ENCODE peak calls at places on chromosomes 11 and 22, in nine cellular contexts. G is fibroblast of pulmonary artery; H is DND-41; Y is T-cell; L is kidney; D is activated gamma-delta T cell; Z is activated CD4-positive, alpha-beta T cell treated with anti-CD3 and anti-CD28 coated beads, Interleukin-2, amount 50 U/mL, for 1 hour; M is amygdala; F is skeletal muscle cell. Q is an unnamed sample.

GRCh38 chr11:40425168-40425567 is 1034.3 kb downstream of the LRRC4C start:
- DNase-seq in Z (no peak), D (no peak), G (no peak), M (no peak), Y (no peak), H (no peak), L (no peak), F (no peak), Q (no peak)

GRCh38 chr22:38824587-38824986 is 19.2 kb downstream of the NPTXR start:
- DNase-seq in F (peak), G (peak), H (peak), Z (peak), M (no peak), D (no peak), Y (peak), L (peak), Q (peak)

GRCh38 chr11:73176145-73176891 is 34.2 kb upstream of the FCHSD2 start:
- DNase-seq in F (no peak), M (no peak), G (no peak), Z (no peak), D (no peak), Y (no peak), L (no peak), H (no peak), Q (no peak)

GRCh38 chr11:115151010-115151409 is 353.2 kb downstream of the CADM1 start:
- DNase-seq in Z (no peak), D (no peak), L (peak), M (no peak), Y (no peak), H (no peak), F (no peak), G (no peak), Q (no peak)

GRCh38 chr11:65806972-65807371 is 20.1 kb downstream of the OVOL1 start:
- DNase-seq in G (no peak), Y (no peak), H (no peak), F (no peak), Z (no peak), M (no peak), L (no peak), D (no peak), Q (no peak)

GRCh38 chr11:70298243-70298915 is 27.9 kb downstream of the PPFIA1 start:
- DNase-seq in H (no peak), Y (no peak), F (no peak), L (no peak), G (peak), Z (no peak), M (no peak), D (no peak), Q (peak)

GRCh38 chr11:43989162-43989961 is 46.9 kb downstream of the C11orf96 start:
- DNase-seq in D (no peak), L (peak), Z (no peak), Y (no peak), F (no peak), G (peak), M (no peak), H (no peak), Q (no peak)

GRCh38 chr22:29039148-29039547 is 22.5 kb downstream of the C22orf31 start:
- DNase-seq in D (no peak), H (no peak), Y (no peak), Z (no peak), F (no peak), M (no peak), L (no peak), G (no peak), Q (no peak)

GRCh38 chr11:118699508-118700220 is 20.2 kb upstream of the TREH start:
- DNase-seq in D (no peak), H (peak), Y (peak), M (no peak), G (no peak), F (no peak), L (no peak), Z (peak), Q (no peak)

GRCh38 chr11:44575288-44575672 is 9.8 kb downstream of the CD82 start:
- DNase-seq in F (no peak), H (peak), Y (no peak), Z (no peak), G (no peak), D (no peak), L (peak), M (no peak), Q (peak)

GRCh38 chr11:65594991-65595920 is at the start of gene KCNK7:
- DNase-seq in H (no peak), Y (no peak), L (peak), D (no peak), Z (no peak), M (no peak), F (no peak), G (no peak), Q (no peak)

GRCh38 chr22:47376322-47376700 is 613.9 kb downstream of the TBC1D22A start:
- DNase-seq in M (no peak), D (no peak), F (no peak), L (no peak), Y (no peak), H (no peak), Z (no peak), G (no peak), Q (no peak)

GRCh38 chr11:113168358-113168757 is 146.0 kb upstream of the TTC12 start:
- DNase-seq in M (no peak), H (no peak), D (no peak), Z (no peak), G (no peak), L (no peak), F (no peak), Y (no peak), Q (no peak)

GRCh38 chr11:111797145-111797581 is 31.0 kb upstream of the PPP2R1B start:
- DNase-seq in M (no peak), G (peak), L (no peak), H (no peak), D (no peak), Z (no peak), Y (no peak), F (no peak), Q (peak)

GRCh38 chr11:64100782-64101358 is 65.0 kb downstream of the MACROD1 start:
- DNase-seq in Z (no peak), F (no peak), L (no peak), M (no peak), Y (no peak), D (no peak), G (no peak), H (no peak), Q (no peak)

GRCh38 chr11:3202305-3202704 is 16.3 kb downstream of the MRGPRG start:
- DNase-seq in H (no peak), L (no peak), Y (no peak), D (no peak), F (no peak), M (no peak), Z (no peak), G (no peak), Q (no peak)

GRCh38 chr11:58508005-58508404 is at the start of gene OR5B21:
- DNase-seq in Z (no peak), Y (no peak), D (no peak), L (no peak), G (no peak), F (no peak), M (no peak), H (no peak), Q (no peak)

GRCh38 chr11:33389635-33390034 is 132.5 kb downstream of the HIPK3 start:
- DNase-seq in M (no peak), Y (no peak), G (no peak), D (no peak), F (no peak), Z (no peak), H (no peak), L (no peak), Q (no peak)

GRCh38 chr11:81497202-81497804 is 1236.4 kb downstream of the FAM181B start:
- DNase-seq in F (no peak), Z (no peak), Y (no peak), L (no peak), H (peak), M (no peak), D (no peak), G (peak), Q (peak)

GRCh38 chr11:96063886-96064285 is 140.0 kb upstream of the MTMR2 start:
- DNase-seq in Z (no peak), F (no peak), L (no peak), H (no peak), Y (no peak), D (no peak), M (no peak), G (no peak), Q (no peak)

GRCh38 chr22:42284643-42285181 is 14.3 kb upstream of the TCF20 start:
- DNase-seq in Y (no peak), G (no peak), L (peak), D (no peak), H (no peak), F (no peak), Z (no peak), M (no peak), Q (no peak)

GRCh38 chr11:828501-829115 is 889 bp downstream of the CRACR2B start:
- DNase-seq in D (no peak), L (no peak), M (no peak), G (no peak), H (no peak), F (no peak), Z (no peak), Y (no peak), Q (peak)

GRCh38 chr11:58316142-58316541 is 42.7 kb downstream of the OR5B17 start:
- DNase-seq in G (peak), Z (no peak), Y (no peak), D (no peak), F (no peak), M (no peak), H (no peak), L (no peak), Q (peak)

GRCh38 chr22:49676783-49677494 is 150.7 kb downstream of the BRD1 start:
- DNase-seq in M (no peak), Z (no peak), F (no peak), Y (peak), L (peak), D (no peak), H (no peak), G (no peak), Q (no peak)

GRCh38 chr11:17978553-17979287 is 34.1 kb downstream of the SERGEF start:
- DNase-seq in Z (no peak), L (no peak), Y (no peak), H (peak), F (no peak), G (peak), M (no peak), D (no peak), Q (peak)

GRCh38 chr11:98260983-98261382 is 759.8 kb upstream of the CNTN5 start:
- DNase-seq in D (no peak), Y (no peak), F (no peak), G (peak), Z (no peak), H (no peak), L (no peak), M (no peak), Q (no peak)

GRCh38 chr11:75324740-75325139 is 26.7 kb downstream of the ARRB1 start:
- DNase-seq in Z (no peak), L (no peak), H (no peak), Y (no peak), G (no peak), F (no peak), D (no peak), M (no peak), Q (no peak)

Q was measured in astrocyte of the hippocampus.